ENCODE peak calls at places on chromosomes 11 and 22, in five cellular contexts. One of them, this sample, is unnamed.

GRCh38 chr11:19788435-19788834 is 75.8 kb downstream of the NAV2 start:
- DNase-seq in amniotic stem cell: no peak
- DNase-seq in left cardiac atrium: no peak
- DNase-seq in stimulated activated CD4-positive, alpha-beta T cell treated with anti-CD3 and anti-CD28 coated beads, Interleukin-2, amount 100 ng/mL, for 48 hours: no peak
- DNase-seq in naive thymus-derived CD8-positive, alpha-beta T cell: no peak
- DNase-seq in this sample: no peak

GRCh38 chr11:78684377-78684776 is 109.7 kb upstream of the NARS2 start:
- DNase-seq in amniotic stem cell: no peak
- DNase-seq in naive thymus-derived CD8-positive, alpha-beta T cell: no peak
- DNase-seq in stimulated activated CD4-positive, alpha-beta T cell treated with anti-CD3 and anti-CD28 coated beads, Interleukin-2, amount 100 ng/mL, for 48 hours: no peak
- DNase-seq in left cardiac atrium: no peak
- DNase-seq in this sample: no peak

GRCh38 chr11:62694455-62695167 is 5.3 kb upstream of the LRRN4CL start:
- DNase-seq in amniotic stem cell: peak
- DNase-seq in naive thymus-derived CD8-positive, alpha-beta T cell: peak
- DNase-seq in left cardiac atrium: peak
- DNase-seq in stimulated activated CD4-positive, alpha-beta T cell treated with anti-CD3 and anti-CD28 coated beads, Interleukin-2, amount 100 ng/mL, for 48 hours: peak
- DNase-seq in this sample: peak

GRCh38 chr11:43992834-43993637 is 50.6 kb downstream of the C11orf96 start:
- DNase-seq in stimulated activated CD4-positive, alpha-beta T cell treated with anti-CD3 and anti-CD28 coated beads, Interleukin-2, amount 100 ng/mL, for 48 hours: no peak
- DNase-seq in naive thymus-derived CD8-positive, alpha-beta T cell: no peak
- DNase-seq in left cardiac atrium: peak
- DNase-seq in amniotic stem cell: no peak
- DNase-seq in this sample: no peak

GRCh38 chr22:38973289-38974169 is 8.6 kb upstream of the APOBEC3B start:
- DNase-seq in left cardiac atrium: peak
- DNase-seq in naive thymus-derived CD8-positive, alpha-beta T cell: peak
- DNase-seq in amniotic stem cell: no peak
- DNase-seq in stimulated activated CD4-positive, alpha-beta T cell treated with anti-CD3 and anti-CD28 coated beads, Interleukin-2, amount 100 ng/mL, for 48 hours: peak
- DNase-seq in this sample: no peak

GRCh38 chr11:114163830-114164401 is 104.4 kb downstream of the ZBTB16 start:
- DNase-seq in left cardiac atrium: no peak
- DNase-seq in amniotic stem cell: no peak
- DNase-seq in naive thymus-derived CD8-positive, alpha-beta T cell: no peak
- DNase-seq in stimulated activated CD4-positive, alpha-beta T cell treated with anti-CD3 and anti-CD28 coated beads, Interleukin-2, amount 100 ng/mL, for 48 hours: no peak
- DNase-seq in this sample: no peak

GRCh38 chr11:20159680-20160381 is 444 bp downstream of the DBX1 start:
- DNase-seq in left cardiac atrium: no peak
- DNase-seq in amniotic stem cell: no peak
- DNase-seq in stimulated activated CD4-positive, alpha-beta T cell treated with anti-CD3 and anti-CD28 coated beads, Interleukin-2, amount 100 ng/mL, for 48 hours: no peak
- DNase-seq in naive thymus-derived CD8-positive, alpha-beta T cell: no peak
- DNase-seq in this sample: no peak

GRCh38 chr11:119788911-119789560 is 60.0 kb upstream of the NECTIN1 start:
- DNase-seq in stimulated activated CD4-positive, alpha-beta T cell treated with anti-CD3 and anti-CD28 coated beads, Interleukin-2, amount 100 ng/mL, for 48 hours: no peak
- DNase-seq in left cardiac atrium: peak
- DNase-seq in naive thymus-derived CD8-positive, alpha-beta T cell: no peak
- DNase-seq in amniotic stem cell: no peak
- DNase-seq in this sample: no peak